ENCODE peak calls at places on chromosomes 3 and 15, in seven cellular contexts. M, P, Z, O, Y, F and N are unnamed samples.

GRCh38 chr3:99419111-99419510 is 219.3 kb upstream of the COL8A1 start:
- DNase-seq in Y (no peak), P (no peak), M (no peak), Z (no peak), O (peak), F (no peak), N (no peak)

GRCh38 chr15:76337739-76338554 is 1.4 kb downstream of the ISL2 start:
- DNase-seq in P (no peak), O (no peak), Y (no peak), Z (no peak), M (no peak), F (no peak), N (no peak)

GRCh38 chr15:78077053-78077859 is at the start of gene TBC1D2B:
- DNase-seq in F (peak), Z (peak), Y (no peak), O (peak), M (peak), P (peak), N (peak)

GRCh38 chr3:18225709-18226108 is 199.4 kb downstream of the SATB1 start:
- DNase-seq in O (no peak), P (no peak), M (no peak), F (no peak), Z (no peak), Y (no peak), N (no peak)

GRCh38 chr3:20080956-20081554 is 40.8 kb downstream of the KAT2B start:
- DNase-seq in F (peak), Z (peak), M (no peak), Y (no peak), O (peak), P (peak), N (peak)

GRCh38 chr3:191329654-191330308 is 545 bp downstream of the UTS2B start:
- DNase-seq in Y (no peak), P (no peak), Z (peak), F (no peak), O (peak), M (no peak), N (peak)

GRCh38 chr3:25410703-25411102 is 17.4 kb upstream of the RARB start:
- DNase-seq in F (no peak), P (no peak), O (no peak), Y (no peak), M (no peak), Z (no peak), N (peak)

GRCh38 chr15:56371495-56372147 is 6.4 kb downstream of the TEX9 start:
- DNase-seq in P (no peak), O (no peak), F (no peak), Z (no peak), Y (no peak), M (no peak), N (no peak)

GRCh38 chr3:15470261-15470660 is 42.9 kb downstream of the EAF1 start:
- DNase-seq in M (no peak), P (no peak), O (no peak), Y (no peak), Z (no peak), F (no peak), N (no peak)

GRCh38 chr3:76470285-76470684 is 569.6 kb upstream of the ROBO2 start:
- DNase-seq in M (no peak), O (peak), Z (no peak), Y (peak), P (no peak), F (no peak), N (no peak)

GRCh38 chr15:96409231-96410138 is 79.0 kb downstream of the NR2F2 start:
- DNase-seq in Y (peak), P (no peak), O (peak), F (no peak), M (no peak), Z (no peak), N (peak)

GRCh38 chr3:58009026-58009748 is 965 bp downstream of the FLNB start:
- DNase-seq in Y (no peak), O (no peak), F (no peak), P (peak), M (peak), Z (peak), N (peak)

GRCh38 chr3:148833223-148833622 is 5.6 kb downstream of the CPB1 start:
- DNase-seq in Y (peak), O (peak), P (no peak), F (no peak), Z (no peak), M (no peak), N (no peak)

GRCh38 chr3:65871305-65872141 is 167.2 kb downstream of the MAGI1 start:
- DNase-seq in Z (peak), O (no peak), F (no peak), Y (no peak), P (no peak), M (no peak), N (peak)

GRCh38 chr3:3200632-3201212 is 21.2 kb upstream of the CRBN start:
- DNase-seq in M (no peak), P (peak), Z (peak), Y (peak), F (no peak), O (peak), N (peak)

GRCh38 chr3:9135930-9136525 is 113.4 kb downstream of the SRGAP3 start:
- DNase-seq in M (no peak), Y (no peak), Z (no peak), P (no peak), F (no peak), O (no peak), N (no peak)

GRCh38 chr3:45795882-45796765 is at the start of gene SLC6A20:
- DNase-seq in M (no peak), F (no peak), P (peak), O (no peak), Y (no peak), Z (no peak), N (peak)

GRCh38 chr15:45314960-45315359 is 62.9 kb downstream of the SLC28A2 start:
- DNase-seq in P (no peak), M (no peak), Y (no peak), F (no peak), Z (no peak), O (peak), N (peak)

GRCh38 chr3:45870099-45870498 is 16.2 kb upstream of the CCR9 start:
- DNase-seq in P (peak), M (peak), Y (no peak), F (peak), Z (no peak), O (no peak), N (no peak)

GRCh38 chr15:85408270-85408746 is 27.9 kb downstream of the AKAP13 start:
- DNase-seq in F (no peak), M (no peak), Y (no peak), Z (no peak), O (no peak), P (no peak), N (no peak)

GRCh38 chr3:163601426-163601825 is 1476.9 kb downstream of the SI start:
- DNase-seq in M (no peak), Z (no peak), O (no peak), Y (no peak), F (no peak), P (no peak), N (no peak)

GRCh38 chr3:183837390-183837789 is 12.0 kb upstream of the MAP6D1 start:
- DNase-seq in P (no peak), F (no peak), M (no peak), Y (no peak), O (no peak), Z (no peak), N (no peak)

GRCh38 chr3:159627229-159627628 is 361.4 kb upstream of the IL12A start:
- DNase-seq in M (no peak), O (peak), P (no peak), Y (no peak), F (no peak), Z (no peak), N (no peak)

GRCh38 chr15:60734846-60735245 is 255.9 kb upstream of the ICE2 start:
- DNase-seq in M (no peak), P (no peak), Z (no peak), F (no peak), O (no peak), Y (no peak), N (no peak)

GRCh38 chr3:9932843-9933560 is 632 bp upstream of the CRELD1 start:
- DNase-seq in Y (peak), O (peak), Z (peak), M (peak), P (peak), F (peak), N (peak)

GRCh38 chr3:186588619-186589018 is 18.1 kb downstream of the DNAJB11 start:
- DNase-seq in Y (no peak), F (no peak), Z (no peak), O (no peak), P (no peak), M (no peak), N (no peak)

GRCh38 chr15:60155661-60156060 is 151.6 kb downstream of the FOXB1 start:
- DNase-seq in O (peak), P (no peak), F (no peak), Z (no peak), Y (peak), M (no peak), N (no peak)

GRCh38 chr15:100849021-100849831 is 30.4 kb upstream of the ALDH1A3 start:
- DNase-seq in P (peak), Y (peak), M (peak), F (peak), Z (peak), O (peak), N (no peak)